ENCODE peak calls at places on chromosomes 7 and 10, in ten cellular contexts. D, X, F, W, C, Z, Y, K, S and H are unnamed samples.

GRCh38 chr7:149228831-149229471 is 10.5 kb upstream of the ZNF212 start:
- DNase-seq in X (no peak), D (no peak), F (no peak), C (no peak), S (no peak), W (no peak), Z (no peak), K (no peak), Y (no peak), H (no peak)

GRCh38 chr10:35191523-35191922 is 64.9 kb downstream of the CREM start:
- DNase-seq in X (peak), Z (no peak), S (no peak), K (no peak), D (no peak), F (no peak), W (no peak), C (no peak), Y (no peak), H (no peak)

GRCh38 chr7:54632696-54633095 is 90.5 kb downstream of the VSTM2A start:
- DNase-seq in D (no peak), Y (no peak), F (no peak), K (no peak), C (no peak), S (no peak), W (no peak), X (no peak), Z (no peak), H (no peak)

GRCh38 chr7:14332155-14332554 is 342.7 kb upstream of the ETV1 start:
- DNase-seq in K (no peak), X (peak), Z (no peak), D (no peak), F (no peak), S (no peak), Y (no peak), C (no peak), W (no peak), H (no peak)

GRCh38 chr7:98105942-98106544 is 619 bp upstream of the LMTK2 start:
- DNase-seq in W (no peak), Y (no peak), D (no peak), Z (no peak), C (no peak), S (no peak), X (no peak), F (no peak), K (no peak), H (peak)

GRCh38 chr7:5514440-5515035 is 90.9 kb upstream of the TNRC18 start:
- DNase-seq in K (no peak), Y (no peak), W (no peak), S (no peak), D (no peak), X (no peak), C (no peak), Z (no peak), F (no peak), H (no peak)

GRCh38 chr10:88413412-88413811 is 169.7 kb downstream of the RNLS start:
- DNase-seq in Z (no peak), C (no peak), D (no peak), W (no peak), S (no peak), K (no peak), F (no peak), Y (no peak), X (no peak), H (no peak)

GRCh38 chr10:45425628-45426563 is 51.9 kb downstream of the ALOX5 start:
- DNase-seq in D (no peak), Y (no peak), C (no peak), S (no peak), Z (peak), W (no peak), X (no peak), K (no peak), F (peak), H (no peak)

GRCh38 chr7:109964780-109965179 is 1126.1 kb upstream of the LRRN3 start:
- DNase-seq in S (no peak), F (no peak), W (no peak), D (no peak), C (no peak), X (no peak), Z (no peak), K (no peak), Y (no peak), H (peak)

GRCh38 chr10:43843331-43844101 is 194.8 kb upstream of the ZNF32 start:
- DNase-seq in F (no peak), Z (no peak), C (no peak), S (no peak), X (peak), K (no peak), Y (no peak), D (no peak), W (peak), H (no peak)

GRCh38 chr7:40802497-40802896 is 667.7 kb downstream of the SUGCT start:
- DNase-seq in K (no peak), C (no peak), Z (no peak), S (no peak), W (no peak), X (no peak), F (no peak), D (no peak), Y (no peak), H (no peak)

GRCh38 chr7:101882595-101883564 is 65.5 kb downstream of the CUX1 start:
- DNase-seq in Y (no peak), W (peak), C (peak), Z (peak), F (peak), S (peak), D (no peak), X (peak), K (peak), H (peak)

GRCh38 chr7:111529507-111530355 is 32.6 kb downstream of the IMMP2L start:
- DNase-seq in C (no peak), K (no peak), F (no peak), Z (no peak), D (no peak), Y (no peak), S (no peak), W (no peak), X (no peak), H (no peak)

GRCh38 chr10:7515549-7515948 is 104.7 kb upstream of the SFMBT2 start:
- DNase-seq in K (no peak), D (no peak), X (no peak), F (no peak), Z (no peak), S (no peak), W (no peak), C (no peak), Y (no peak), H (no peak)

DNA sequence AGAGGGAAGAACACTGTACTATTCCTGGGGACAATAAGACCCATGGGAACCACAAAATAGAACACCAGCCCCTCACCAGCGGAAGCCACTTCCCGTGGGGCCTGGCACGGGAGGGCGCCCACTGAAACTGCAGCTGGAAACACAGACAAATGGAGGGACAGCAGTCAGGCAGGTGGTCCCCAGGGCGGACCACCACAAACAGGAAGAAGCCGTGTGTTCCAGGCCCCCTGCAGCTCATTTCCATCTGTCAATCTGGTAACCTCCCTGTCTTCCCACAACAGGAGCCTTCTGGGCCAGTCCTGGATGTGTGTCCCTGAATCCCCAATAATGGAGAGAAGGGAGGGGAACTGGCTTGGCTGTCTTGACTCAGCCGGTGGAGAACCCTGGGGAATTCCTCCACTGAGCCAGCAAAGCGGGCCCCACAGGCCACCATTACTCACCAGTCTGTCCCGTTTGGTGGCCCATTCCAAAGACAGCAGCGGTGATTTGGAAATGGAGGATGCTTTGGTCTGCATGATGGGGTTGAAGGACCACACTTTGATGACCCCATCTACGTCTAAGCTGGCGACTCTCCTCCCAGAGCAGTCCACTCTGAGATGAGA is 16.7 kb downstream of the WDR91 start:
- DNase-seq in Z (no peak), X (no peak), W (no peak), S (no peak), C (no peak), D (no peak), Y (no peak), K (no peak), F (no peak), H (no peak)
- H3K27ac ChIP-seq in Z (peak), X (no peak), W (no peak), S (peak), C (no peak), D (no peak), Y (no peak), K (no peak), F (no peak), H (peak)

DNA sequence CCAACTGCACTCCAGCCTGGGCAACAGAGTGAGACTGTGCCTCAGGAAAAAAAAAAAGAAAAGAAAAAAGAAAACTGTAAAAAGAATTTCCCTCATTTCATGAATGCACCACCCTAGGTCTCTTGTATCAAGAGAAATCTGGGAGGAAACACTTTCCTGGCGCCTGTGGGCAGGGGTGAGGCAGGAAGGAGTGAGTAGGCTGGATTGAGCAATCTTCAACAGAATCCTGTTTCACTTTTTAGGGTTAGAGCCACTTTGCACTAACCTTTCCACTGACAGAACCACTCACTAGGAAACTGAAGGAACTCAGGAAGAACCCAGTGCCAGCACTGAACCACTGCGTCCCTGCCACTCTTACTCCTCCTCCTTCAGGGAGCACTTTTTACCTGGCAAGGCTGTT is 282.1 kb downstream of the CCDC3 start:
- DNase-seq in K (peak), X (no peak), S (no peak), C (no peak), W (no peak), Y (no peak), F (no peak), Z (no peak), D (no peak), H (no peak)
- H3K27ac ChIP-seq in K (no peak), X (no peak), S (no peak), C (no peak), W (peak), Y (no peak), F (no peak), Z (no peak), D (no peak), H (peak)

DNA sequence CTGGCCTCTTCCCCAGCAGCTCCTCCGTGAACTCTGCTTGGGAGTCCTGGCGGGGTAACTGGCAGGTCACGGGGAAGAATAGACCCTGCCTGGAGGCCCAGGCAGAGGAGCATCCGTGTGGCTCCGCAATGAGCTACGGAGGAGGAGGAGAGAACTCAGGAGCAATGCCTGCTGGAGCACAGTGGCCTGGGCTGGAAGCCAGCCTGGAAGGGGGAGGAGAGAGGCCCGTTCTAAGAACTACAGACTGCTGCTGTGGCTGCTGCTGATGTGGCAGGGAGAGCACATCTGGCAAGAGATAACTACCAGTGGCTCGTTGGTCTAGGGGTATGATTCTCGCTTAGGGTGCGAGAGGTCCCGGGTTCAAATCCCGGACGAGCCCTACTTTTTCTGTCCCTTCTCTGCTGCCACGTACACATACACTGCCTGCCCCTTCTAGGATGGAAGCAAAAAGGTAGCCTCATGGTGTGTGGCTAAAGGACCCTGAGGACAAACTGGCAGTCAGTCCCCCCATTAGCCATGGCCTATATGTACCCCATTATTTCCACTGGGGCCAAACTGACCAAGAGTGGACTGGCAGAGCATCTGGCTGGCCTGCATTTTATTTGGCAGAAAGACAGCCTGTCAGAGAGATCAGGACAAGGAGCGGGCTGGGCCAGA is 7.7 kb upstream of the OPN1SW start:
- DNase-seq in S (peak), Y (no peak), D (peak), Z (no peak), K (peak), C (peak), X (peak), F (peak), W (peak), H (no peak)
- H3K27ac ChIP-seq in S (peak), Y (no peak), D (no peak), Z (no peak), K (no peak), C (no peak), X (no peak), F (no peak), W (no peak), H (no peak)

GRCh38 chr7:137916980-137917645 is 70.3 kb upstream of the DGKI start:
- DNase-seq in X (no peak), W (no peak), Z (no peak), D (no peak), S (no peak), F (no peak), Y (no peak), C (no peak), K (no peak), H (no peak)

GRCh38 chr7:137919987-137920386 is 73.2 kb upstream of the DGKI start:
- DNase-seq in Y (no peak), S (no peak), C (no peak), W (no peak), K (no peak), D (no peak), F (no peak), Z (no peak), X (no peak), H (no peak)

GRCh38 chr7:137913985-137914384 is 67.2 kb upstream of the DGKI start:
- DNase-seq in K (no peak), S (no peak), X (no peak), W (no peak), F (no peak), Y (no peak), D (no peak), C (no peak), Z (no peak), H (no peak)

GRCh38 chr7:137915266-137915665 is 68.5 kb upstream of the DGKI start:
- DNase-seq in K (no peak), C (no peak), S (no peak), W (no peak), X (no peak), D (no peak), Y (no peak), Z (no peak), F (no peak), H (no peak)

GRCh38 chr7:137916564-137916963 is 69.8 kb upstream of the DGKI start:
- DNase-seq in Y (no peak), S (no peak), F (no peak), Z (no peak), D (no peak), C (no peak), K (no peak), W (no peak), X (no peak), H (no peak)
- H3K27ac ChIP-seq in Y (no peak), S (no peak), F (no peak), Z (no peak), D (no peak), C (peak), K (no peak), W (peak), X (no peak), H (no peak)

GRCh38 chr7:145681646-145682045 is 435.0 kb upstream of the CNTNAP2 start:
- DNase-seq in K (no peak), F (no peak), Y (no peak), W (no peak), Z (no peak), X (no peak), C (no peak), D (no peak), S (no peak), H (no peak)
- H3K27ac ChIP-seq in K (no peak), F (no peak), Y (no peak), W (no peak), Z (no peak), X (no peak), C (no peak), D (no peak), S (no peak), H (no peak)

GRCh38 chr7:17523813-17524741 is 225.6 kb downstream of the AHR start:
- DNase-seq in S (peak), F (no peak), Y (no peak), Z (peak), K (no peak), X (no peak), W (no peak), C (no peak), D (no peak), H (peak)
- H3K27ac ChIP-seq in S (no peak), F (no peak), Y (no peak), Z (peak), K (no peak), X (no peak), W (peak), C (no peak), D (no peak), H (peak)

GRCh38 chr7:28065308-28065707 is 115.3 kb downstream of the JAZF1 start:
- DNase-seq in W (no peak), Y (no peak), D (no peak), F (no peak), Z (no peak), K (no peak), X (no peak), S (peak), C (no peak), H (no peak)

GRCh38 chr7:28062197-28062988 is 118.2 kb downstream of the JAZF1 start:
- DNase-seq in F (peak), D (peak), K (peak), Z (peak), X (peak), W (peak), C (peak), S (peak), Y (peak), H (no peak)

GRCh38 chr7:28060371-28060950 is 120.1 kb downstream of the JAZF1 start:
- DNase-seq in Z (no peak), C (no peak), W (no peak), S (no peak), D (no peak), X (no peak), F (no peak), K (no peak), Y (no peak), H (no peak)

GRCh38 chr7:28065721-28066285 is 114.8 kb downstream of the JAZF1 start:
- DNase-seq in D (no peak), Z (no peak), F (no peak), S (no peak), W (no peak), Y (no peak), X (no peak), K (no peak), C (no peak), H (no peak)

DNA sequence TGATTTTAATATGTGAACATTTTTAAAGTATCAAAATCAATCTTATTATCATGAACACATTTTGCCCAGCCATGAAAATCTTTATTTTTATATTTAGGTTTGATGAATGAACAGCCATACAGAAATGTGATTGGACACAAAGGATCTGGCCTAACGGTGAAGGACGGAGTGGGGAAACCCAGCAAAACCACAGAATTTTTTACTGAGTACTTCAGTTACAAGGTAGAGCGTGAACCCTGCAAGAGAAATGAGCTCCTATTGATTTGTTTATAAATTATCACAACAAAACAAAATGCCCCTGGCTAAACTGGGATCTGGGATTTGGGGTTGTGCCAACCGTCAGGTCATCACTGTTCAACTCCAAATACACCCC is 118.8 kb downstream of the JAZF1 start:
- DNase-seq in C (no peak), Z (no peak), Y (no peak), S (no peak), W (no peak), K (no peak), D (no peak), X (no peak), F (no peak), H (no peak)
- H3K27ac ChIP-seq in C (no peak), Z (no peak), Y (no peak), S (no peak), W (no peak), K (no peak), D (no peak), X (no peak), F (no peak), H (peak)

DNA sequence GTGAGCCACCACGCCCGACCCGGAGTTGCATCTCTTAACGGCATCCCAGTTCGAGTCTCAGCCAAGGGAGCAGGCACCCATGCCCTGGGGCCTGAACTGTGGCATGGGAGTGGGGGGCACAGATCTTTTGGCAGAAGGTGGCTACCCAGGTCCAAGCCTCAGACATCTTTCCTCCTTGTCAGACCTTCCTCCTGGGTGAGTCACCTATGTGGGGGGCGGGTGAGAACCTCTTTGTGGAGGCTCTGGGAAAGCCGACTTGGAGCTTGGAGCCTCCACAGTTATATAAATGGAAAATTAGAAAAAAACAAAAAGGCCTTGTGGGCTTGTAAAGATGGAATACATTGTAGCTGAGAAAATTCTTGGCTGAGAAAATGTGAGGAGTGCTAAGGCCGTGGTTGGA is 292.6 kb downstream of the CCDC3 start:
- DNase-seq in X (no peak), Z (no peak), F (no peak), W (no peak), C (peak), K (no peak), D (no peak), Y (no peak), S (no peak), H (no peak)
- H3K27ac ChIP-seq in X (no peak), Z (peak), F (no peak), W (peak), C (peak), K (no peak), D (no peak), Y (no peak), S (peak), H (peak)

DNA sequence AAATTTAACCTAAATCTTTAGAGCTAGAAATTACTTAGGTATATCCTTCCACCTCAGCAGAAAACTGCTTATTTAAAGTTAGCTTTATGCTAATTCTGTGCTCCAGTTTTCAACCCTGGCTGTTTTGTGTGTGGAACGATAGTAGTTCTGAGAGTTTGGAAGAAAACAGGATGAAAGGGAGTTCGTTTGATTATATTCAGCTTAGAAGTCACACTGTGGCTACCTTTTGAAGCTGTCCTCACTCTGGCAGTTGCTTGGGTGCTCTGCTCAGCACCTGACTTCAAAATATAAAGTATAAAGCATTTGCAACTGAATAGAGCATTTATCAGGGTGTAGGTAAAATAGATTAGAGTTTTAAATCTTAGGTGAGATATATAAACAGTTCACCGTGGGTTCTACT is 2.7 kb upstream of the ASCC1 start:
- DNase-seq in D (no peak), S (no peak), F (no peak), C (no peak), Z (no peak), Y (no peak), X (no peak), W (no peak), K (no peak), H (no peak)
- H3K27ac ChIP-seq in D (no peak), S (peak), F (no peak), C (peak), Z (peak), Y (peak), X (peak), W (peak), K (peak), H (peak)